ENCODE peak calls at places on chromosomes 2 and 18, in five cellular contexts. M is iPS DF 6.9, T is mesendoderm, R is tibial artery, U is A549. W is an unnamed sample. For H3K4me1, the result is how much of the 10 kb centered on the place peaks cover.

GRCh38 chr2:234747833-234748559 is 203.8 kb upstream of the SH3BP4 start:
- DNase-seq in M (no peak), R (no peak), U (no peak), T (no peak), W (no peak)

GRCh38 chr2:126700677-126701076 is 44.7 kb downstream of the GYPC start:
- DNase-seq in T (peak), U (no peak), R (no peak), M (no peak), W (no peak)

GRCh38 chr18:45684341-45685115 is 39.5 kb upstream of the SLC14A1 start:
- DNase-seq in T (peak), U (no peak), R (no peak), M (no peak), W (peak)

GRCh38 chr2:82993631-82994030 is 1465.4 kb downstream of the SUCLG1 start:
- DNase-seq in M (no peak), T (peak), U (no peak), R (no peak), W (no peak)

GRCh38 chr2:114800371-114800770 is 357.9 kb downstream of the DPP10 start:
- DNase-seq in T (no peak), R (no peak), M (no peak), U (no peak), W (no peak)

GRCh38 chr2:164642268-164642667 is 21.0 kb upstream of the GRB14 start:
- DNase-seq in R (no peak), U (no peak), T (no peak), M (no peak), W (no peak)

GRCh38 chr2:54666741-54667639 is 56.5 kb upstream of the EML6 start:
- DNase-seq in U (no peak), T (no peak), R (no peak), M (no peak), W (no peak)

GRCh38 chr2:97657986-97658690 is 5.7 kb downstream of the ACTR1B start:
- DNase-seq in T (no peak), U (no peak), R (no peak), M (no peak), W (no peak)

GRCh38 chr2:191665286-191665685 is 12.7 kb upstream of the NABP1 start:
- DNase-seq in T (no peak), M (no peak), U (no peak), R (no peak), W (no peak)

GRCh38 chr2:186551323-186552050 is 38.4 kb upstream of the ITGAV start:
- DNase-seq in R (no peak), U (no peak), T (no peak), M (no peak), W (no peak)

GRCh38 chr2:19176977-19177376 is 181.4 kb downstream of the OSR1 start:
- DNase-seq in U (no peak), M (no peak), T (no peak), R (no peak), W (no peak)

GRCh38 chr2:23385351-23385747 is 370 bp downstream of the KLHL29 start:
- DNase-seq in R (peak), U (peak), M (no peak), T (peak), W (no peak)

GRCh38 chr2:180520816-180521595 is 459.4 kb upstream of the UBE2E3 start:
- DNase-seq in R (no peak), U (peak), M (no peak), T (no peak), W (no peak)

GRCh38 chr2:128477026-128477820 is 158.6 kb upstream of the HS6ST1 start:
- DNase-seq in T (no peak), R (no peak), M (no peak), U (no peak), W (no peak)

GRCh38 chr18:11992096-11992785 is 10.9 kb downstream of the IMPA2 start:
- DNase-seq in M (no peak), T (no peak), U (no peak), R (no peak), W (no peak)

GRCh38 chr2:157822993-157823392 is 53.1 kb downstream of the ACVR1 start:
- DNase-seq in T (no peak), R (no peak), M (no peak), U (no peak), W (no peak)

GRCh38 chr2:234193977-234194563 is 143.6 kb downstream of the SPP2 start:
- DNase-seq in U (no peak), R (no peak), T (no peak), M (no peak), W (no peak)

GRCh38 chr2:48131503-48132293 is 225.4 kb upstream of the FBXO11 start:
- DNase-seq in R (no peak), T (no peak), U (no peak), M (no peak), W (no peak)

GRCh38 chr18:68394705-68395104 is 320.2 kb downstream of the TMX3 start:
- DNase-seq in M (no peak), U (no peak), R (no peak), T (peak), W (no peak)

GRCh38 chr2:232434563-232435374 is 21.2 kb upstream of the ALPI start:
- DNase-seq in R (no peak), T (no peak), U (no peak), M (no peak), W (no peak)

GRCh38 chr18:67232406-67232805 is 284.1 kb downstream of the DSEL start:
- DNase-seq in R (no peak), M (no peak), T (peak), U (no peak), W (no peak)

GRCh38 chr2:121748202-121748601 is 7.2 kb upstream of the TSN start:
- DNase-seq in T (peak), M (no peak), U (no peak), R (no peak), W (no peak)

GRCh38 chr18:7626922-7627440 is 59.9 kb downstream of the PTPRM start:
- DNase-seq in M (no peak), T (peak), U (peak), R (no peak), W (no peak)

GRCh38 chr2:227818569-227819397 is 5.1 kb downstream of the CCL20 start:
- DNase-seq in R (peak), U (peak), M (no peak), T (peak), W (no peak)

GRCh38 chr2:190717764-190718651 is 69.1 kb downstream of the NAB1 start:
- DNase-seq in M (no peak), T (no peak), R (no peak), U (no peak), W (no peak)

GRCh38 chr2:100292022-100292580 is 30.2 kb downstream of the LONRF2 start:
- DNase-seq in M (no peak), T (peak), R (no peak), U (peak), W (no peak)

GRCh38 chr18:76923485-76924085 is 101.2 kb downstream of the ZNF236 start:
- DNase-seq in R (no peak), M (peak), U (peak), T (peak), W (no peak)

GRCh38 chr18:49878567-49878966 is 65.2 kb upstream of the ACAA2 start:
- DNase-seq in R (no peak), T (no peak), M (no peak), U (no peak), W (no peak)

GRCh38 chr18:28588884-28589549 is 412.1 kb upstream of the CDH2 start:
- DNase-seq in T (no peak), R (no peak), M (no peak), U (no peak), W (no peak)

GRCh38 chr2:239574434-239575156 is 173.8 kb upstream of the HDAC4 start:
- DNase-seq in T (no peak), R (no peak), M (no peak), U (no peak), W (no peak)

GRCh38 chr2:207515671-207516070 is 14.1 kb upstream of the CREB1 start:
- DNase-seq in R (no peak), T (no peak), U (no peak), M (no peak), W (no peak)

DNA sequence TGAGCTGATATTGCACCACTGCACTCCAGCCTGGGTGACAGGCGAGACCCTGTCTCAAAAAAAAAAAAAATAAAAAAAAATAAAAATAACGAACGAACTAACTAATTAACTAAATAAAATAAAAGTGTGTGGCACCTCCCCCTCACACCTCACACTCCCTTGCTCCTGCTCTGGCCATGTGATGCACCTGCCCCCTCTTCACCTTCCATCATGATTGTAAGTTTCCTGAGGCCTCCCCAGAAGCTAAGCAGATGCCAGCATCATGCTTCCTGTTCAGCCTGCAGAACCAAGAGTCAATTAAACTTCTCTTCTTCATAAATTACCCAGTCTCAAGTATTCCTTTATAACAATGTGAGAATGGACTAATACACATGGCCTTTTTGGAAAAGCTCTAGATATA is 232.1 kb downstream of the TGIF1 start:
- DNase-seq in T (no peak), U (no peak), M (no peak), R (no peak), W (no peak)
- H3K4me3 ChIP-seq in T (no peak), U (no peak), M (no peak), R (no peak), W (no peak)

GRCh38 chr2:215886026-215886425 is 127.3 kb downstream of the MREG start:
- DNase-seq in M (no peak), T (no peak), R (no peak), U (no peak), W (no peak)
- H3K27ac ChIP-seq in M (no peak), T (no peak), R (no peak), U (no peak), W (no peak)

GRCh38 chr2:154608438-154608837 is 90.1 kb upstream of the KCNJ3 start:
- DNase-seq in M (no peak), R (no peak), T (no peak), U (no peak), W (no peak)
- H3K4me1 ChIP-seq in M (under half), R (under half), T (under half), U (under half), W (under half)

GRCh38 chr2:67872481-67872880 is 190.3 kb downstream of the C1D start:
- DNase-seq in U (no peak), R (no peak), M (no peak), T (no peak), W (no peak)
- H3K4me3 ChIP-seq in U (no peak), R (no peak), M (no peak), T (no peak), W (no peak)

DNA sequence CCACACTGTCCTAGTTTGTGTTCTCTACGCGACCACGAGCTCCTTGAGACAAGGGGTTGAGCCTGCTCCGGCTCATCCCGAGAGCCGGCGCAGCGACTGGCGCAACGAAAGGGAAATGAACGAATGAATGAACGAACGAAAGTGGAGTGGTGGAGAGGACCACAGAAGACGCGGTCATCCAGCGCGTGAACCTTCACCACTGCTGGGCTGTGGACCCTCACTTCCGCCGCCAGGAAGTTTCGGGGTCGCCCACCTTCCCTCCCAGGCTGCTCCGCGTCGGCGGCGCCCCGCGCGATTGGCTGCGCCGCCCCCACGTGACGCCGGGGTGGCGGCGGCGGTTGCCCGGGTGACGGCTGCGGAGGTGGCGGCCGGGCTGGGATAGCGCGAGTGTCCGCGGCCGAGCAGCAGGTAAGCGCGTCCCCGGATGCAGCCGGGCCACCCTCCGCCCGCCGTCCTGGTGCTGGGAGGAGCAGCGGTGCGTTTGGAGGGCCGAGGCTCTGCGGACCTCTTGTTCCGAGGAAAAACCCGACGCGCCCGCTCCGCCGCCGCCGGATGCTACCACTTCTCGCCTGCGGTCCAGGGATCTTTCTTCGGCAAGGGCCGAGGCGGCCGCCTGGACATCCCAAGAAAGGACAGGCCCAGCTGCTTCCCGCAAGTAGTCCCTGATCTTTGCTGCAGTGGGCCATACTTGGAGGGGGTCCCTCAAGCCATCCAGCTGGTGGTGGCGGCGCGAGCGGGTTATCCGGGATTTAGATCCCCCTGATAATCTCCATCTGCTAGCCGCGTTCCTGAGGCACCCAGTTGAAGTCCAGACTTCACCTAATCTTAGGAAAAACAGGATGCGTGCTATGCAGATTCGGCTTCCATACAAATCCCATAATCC is at the start of gene ARMC9:
- DNase-seq in T (peak), R (peak), U (peak), M (peak), W (peak)
- H3K27ac ChIP-seq in T (peak), R (peak), U (peak), M (no peak), W (no peak)

GRCh38 chr2:144514731-144515424 is 5.0 kb downstream of the ZEB2 start:
- DNase-seq in R (no peak), T (no peak), M (no peak), U (no peak), W (no peak)
- H3K4me1 ChIP-seq in R (under half), T (under half), M (under half), U (under half), W (under half)

GRCh38 chr2:61520261-61520660 is 17.9 kb downstream of the XPO1 start:
- DNase-seq in T (no peak), R (no peak), U (no peak), M (no peak), W (no peak)
- H3K4me3 ChIP-seq in T (no peak), R (no peak), U (no peak), M (no peak), W (no peak)

GRCh38 chr2:26299488-26300092 is 46.4 kb upstream of the SELENOI start:
- DNase-seq in T (peak), R (peak), M (peak), U (no peak), W (peak)

GRCh38 chr2:26297061-26297460 is 48.9 kb upstream of the SELENOI start:
- DNase-seq in R (no peak), U (no peak), T (peak), M (no peak), W (no peak)

GRCh38 chr2:26300234-26300641 is 45.7 kb upstream of the SELENOI start:
- DNase-seq in R (no peak), U (no peak), T (peak), M (no peak), W (peak)

GRCh38 chr2:26298286-26298637 is 47.7 kb upstream of the SELENOI start:
- DNase-seq in M (no peak), T (no peak), R (no peak), U (no peak), W (no peak)

DNA sequence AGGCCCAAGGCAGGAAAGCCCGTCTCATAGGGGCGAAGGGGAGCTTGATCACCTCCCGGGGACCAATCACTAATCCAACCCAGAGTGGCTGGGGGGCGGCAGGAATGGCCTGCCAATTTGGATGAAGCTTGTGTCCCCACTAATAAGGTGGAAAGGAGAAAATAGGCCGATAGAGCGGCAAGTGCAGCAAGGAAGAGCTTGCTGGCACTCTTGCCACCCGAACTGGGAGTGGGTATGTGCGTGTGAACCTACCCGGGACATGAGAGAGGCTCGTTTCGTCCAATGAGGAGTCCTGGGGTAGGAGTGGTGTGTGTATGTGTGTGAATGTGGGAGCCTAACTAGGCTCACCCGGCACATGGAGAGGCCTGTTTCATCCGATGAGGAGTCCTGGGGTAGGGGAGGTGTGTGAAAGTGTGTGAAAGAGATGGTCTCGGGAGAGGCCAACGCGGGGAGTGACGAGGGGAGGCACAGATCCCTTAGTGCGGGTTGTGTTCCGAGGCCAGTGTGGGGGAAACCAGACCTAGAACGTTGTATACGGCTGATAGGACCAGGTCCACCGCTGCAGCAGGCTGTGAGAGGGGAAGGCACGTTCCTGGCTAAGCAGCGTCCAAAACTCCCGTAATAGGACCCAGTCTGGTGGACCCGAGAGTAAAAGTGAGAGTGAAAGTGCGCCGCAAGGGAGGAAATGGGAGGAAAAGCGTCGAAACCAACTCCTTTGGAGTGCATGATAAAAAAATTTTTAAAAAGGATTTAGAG is 47.1 kb upstream of the SELENOI start:
- DNase-seq in M (no peak), T (peak), U (no peak), R (peak), W (peak)
- H3K27ac ChIP-seq in M (peak), T (no peak), U (no peak), R (peak), W (peak)

GRCh38 chr18:55092166-55092565 is 132.9 kb upstream of the CCDC68 start:
- DNase-seq in T (no peak), M (no peak), U (no peak), R (no peak), W (no peak)

GRCh38 chr18:55096261-55097026 is 137.2 kb upstream of the CCDC68 start:
- DNase-seq in U (peak), R (peak), M (peak), T (peak), W (no peak)

GRCh38 chr18:55095579-55095978 is 136.3 kb upstream of the CCDC68 start:
- DNase-seq in M (no peak), U (no peak), R (no peak), T (no peak), W (no peak)

GRCh38 chr18:55093295-55093694 is 134.0 kb upstream of the CCDC68 start:
- DNase-seq in M (no peak), U (no peak), T (no peak), R (no peak), W (no peak)

GRCh38 chr18:55093808-55094207 is 134.5 kb upstream of the CCDC68 start:
- DNase-seq in U (no peak), M (no peak), T (no peak), R (no peak), W (no peak)
- H3K4me1 ChIP-seq in U (under half), M (under half), T (under half), R (under half), W (under half)

GRCh38 chr18:78981652-78981955 is 2.0 kb downstream of the SALL3 start:
- DNase-seq in U (no peak), R (no peak), T (no peak), M (no peak), W (no peak)

GRCh38 chr18:78983530-78983929 is 3.9 kb downstream of the SALL3 start:
- DNase-seq in T (peak), R (no peak), U (no peak), M (no peak), W (no peak)

GRCh38 chr18:78986018-78986481 is 6.4 kb downstream of the SALL3 start:
- DNase-seq in T (peak), M (no peak), U (peak), R (no peak), W (no peak)

GRCh38 chr18:78982186-78982585 is 2.6 kb downstream of the SALL3 start:
- DNase-seq in M (no peak), R (no peak), T (peak), U (no peak), W (no peak)

DNA sequence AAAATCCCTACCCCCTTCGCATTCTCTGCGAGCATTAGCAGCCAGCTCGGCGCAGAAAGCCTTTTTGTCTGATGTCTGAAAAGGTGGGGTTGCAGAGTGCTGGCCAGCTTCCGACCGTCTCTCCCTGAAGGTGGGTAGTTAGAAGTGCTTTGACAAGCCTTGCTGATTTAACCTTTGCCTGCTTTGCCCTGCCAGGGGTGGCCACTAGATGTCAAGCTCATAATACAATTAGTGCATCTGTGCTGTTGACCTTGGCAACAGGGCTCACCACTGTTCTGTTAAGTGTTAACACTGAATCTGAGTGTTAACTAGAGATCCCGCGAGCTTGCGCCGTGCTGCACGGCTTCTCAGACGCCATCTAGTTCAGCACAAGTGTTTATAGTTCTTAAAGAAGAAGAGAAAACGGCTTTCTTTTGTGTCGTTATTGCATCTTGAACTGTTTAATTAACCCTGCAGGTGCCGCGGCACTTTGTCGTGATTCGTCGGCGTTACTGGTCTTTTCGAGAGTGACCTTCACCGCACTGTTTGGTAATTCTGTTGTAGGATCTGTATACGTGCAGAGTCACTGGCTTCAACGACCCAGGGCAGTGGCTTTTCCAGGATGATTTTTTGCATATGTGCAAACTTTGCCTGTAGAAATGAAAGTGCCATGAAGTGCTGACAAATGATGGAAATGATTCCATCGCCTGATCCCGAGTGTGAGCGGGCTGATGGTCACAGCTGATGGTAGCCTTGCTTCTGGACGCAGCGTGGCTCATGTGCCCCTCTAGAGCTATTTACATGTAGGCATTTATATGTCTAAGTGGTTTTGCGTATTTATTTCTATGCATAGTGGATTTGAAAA is 5.5 kb downstream of the SALL3 start:
- DNase-seq in T (peak), U (peak), R (no peak), M (no peak), W (no peak)
- H3K4me3 ChIP-seq in T (no peak), U (no peak), R (no peak), M (peak), W (no peak)